ENCODE peak calls at places on chromosomes 12 and 14, in five cellular contexts. O is retinal pigment epithelial cell, D is lower lobe of right lung, J is stomach, W is AG10803. X is an unnamed sample.

GRCh38 chr12:110992909-110993308 is 72.5 kb upstream of the MYL2 start:
- DNase-seq in W (no peak), D (no peak), O (no peak), J (no peak), X (no peak)

GRCh38 chr12:123269980-123270379 is 1.7 kb downstream of the CDK2AP1 start:
- DNase-seq in O (no peak), D (no peak), J (no peak), W (no peak), X (no peak)

GRCh38 chr12:18139989-18140596 is 50.1 kb upstream of the RERGL start:
- DNase-seq in J (no peak), O (no peak), W (peak), D (no peak), X (no peak)

GRCh38 chr12:79454338-79454777 is 236.4 kb downstream of the PAWR start:
- DNase-seq in J (no peak), D (no peak), W (peak), O (peak), X (no peak)

GRCh38 chr12:6701078-6701768 is 608 bp upstream of the PIANP start:
- DNase-seq in O (no peak), D (no peak), J (no peak), W (no peak), X (no peak)

GRCh38 chr14:22752422-22752821 is 14.1 kb upstream of the OXA1L start:
- DNase-seq in O (no peak), W (no peak), J (no peak), D (no peak), X (no peak)

GRCh38 chr12:55619352-55620138 is 17.1 kb upstream of the OR10P1 start:
- DNase-seq in O (no peak), J (no peak), D (no peak), W (peak), X (peak)

GRCh38 chr14:101058571-101058970 is 155.0 kb upstream of the RTL1 start:
- DNase-seq in W (peak), O (no peak), D (no peak), J (no peak), X (no peak)

GRCh38 chr12:8834230-8834629 is 11.8 kb downstream of the A2ML1 start:
- DNase-seq in D (no peak), W (no peak), J (no peak), O (no peak), X (no peak)

GRCh38 chr14:36519431-36520321 is at the start of gene NKX2-1:
- DNase-seq in J (no peak), D (peak), O (no peak), W (no peak), X (no peak)

GRCh38 chr12:13957576-13957975 is 23.8 kb downstream of the GRIN2B start:
- DNase-seq in J (no peak), O (no peak), W (no peak), D (no peak), X (no peak)

GRCh38 chr14:61152851-61153364 is 128.2 kb downstream of the TMEM30B start:
- DNase-seq in W (peak), J (no peak), O (no peak), D (no peak), X (no peak)

GRCh38 chr14:100645200-100645985 is 58.2 kb upstream of the BEGAIN start:
- DNase-seq in W (peak), O (peak), D (peak), J (peak), X (peak)

GRCh38 chr14:35292770-35293561 is 784 bp downstream of the PSMA6 start:
- DNase-seq in D (no peak), J (no peak), W (peak), O (no peak), X (no peak)

GRCh38 chr12:113010701-113011100 is 32.4 kb downstream of the OAS2 start:
- DNase-seq in J (no peak), D (no peak), O (no peak), W (no peak), X (no peak)

GRCh38 chr12:26153421-26154154 is 28.8 kb upstream of the BHLHE41 start:
- DNase-seq in W (peak), D (no peak), J (no peak), O (peak), X (no peak)

GRCh38 chr12:29681996-29682534 is 101.7 kb downstream of the TMTC1 start:
- DNase-seq in D (no peak), W (no peak), O (no peak), J (no peak), X (no peak)

GRCh38 chr12:104975621-104976343 is 10.3 kb upstream of the NOPCHAP1 start:
- DNase-seq in D (no peak), O (no peak), W (peak), J (no peak), X (no peak)

GRCh38 chr12:48080821-48081220 is 25.1 kb downstream of the SENP1 start:
- DNase-seq in D (no peak), O (no peak), W (no peak), J (no peak), X (no peak)

GRCh38 chr12:48080285-48080684 is 25.6 kb downstream of the SENP1 start:
- DNase-seq in J (no peak), W (no peak), D (no peak), O (no peak), X (no peak)

GRCh38 chr12:48086327-48086726 is 19.6 kb downstream of the SENP1 start:
- DNase-seq in W (no peak), O (no peak), D (no peak), J (no peak), X (no peak)

GRCh38 chr12:48084841-48085460 is 20.9 kb downstream of the SENP1 start:
- DNase-seq in J (no peak), D (no peak), W (no peak), O (no peak), X (no peak)

GRCh38 chr12:48084066-48084465 is 21.8 kb downstream of the SENP1 start:
- DNase-seq in D (no peak), J (no peak), O (no peak), W (peak), X (no peak)
- TF ChIP-seq CTCF in D (peak), J (no peak), O (no peak), W (peak), X (no peak)

GRCh38 chr12:54385251-54385914 is 850 bp upstream of the ZNF385A start:
- DNase-seq in D (peak), J (no peak), W (no peak), O (no peak), X (peak)

GRCh38 chr12:54384591-54385041 is at the start of gene ZNF385A:
- DNase-seq in J (no peak), D (peak), W (no peak), O (no peak), X (no peak)

GRCh38 chr12:54388214-54389138 is 3.9 kb upstream of the ZNF385A start:
- DNase-seq in J (no peak), W (no peak), O (no peak), D (no peak), X (no peak)

GRCh38 chr12:54389139-54389508 is 4.6 kb upstream of the ZNF385A start:
- DNase-seq in O (no peak), D (no peak), J (no peak), W (no peak), X (no peak)

GRCh38 chr12:54386781-54387467 is 2.4 kb upstream of the ZNF385A start:
- DNase-seq in O (no peak), D (no peak), J (no peak), W (no peak), X (no peak)
- H3K4me3 ChIP-seq in O (no peak), D (no peak), J (no peak), W (no peak), X (no peak)

GRCh38 chr12:125005652-125006051 is 12.2 kb downstream of the BRI3BP start:
- DNase-seq in O (no peak), J (no peak), W (no peak), D (peak), X (no peak)
- TF ChIP-seq CTCF in O (no peak), J (no peak), W (no peak), D (no peak), X (no peak)

GRCh38 chr12:114898159-114898558 is 214.2 kb upstream of the TBX3 start:
- DNase-seq in D (no peak), J (no peak), W (no peak), O (no peak), X (no peak)

GRCh38 chr12:114904254-114905003 is 220.5 kb upstream of the TBX3 start:
- DNase-seq in O (no peak), J (no peak), W (peak), D (no peak), X (no peak)

GRCh38 chr12:114901316-114901715 is 217.3 kb upstream of the TBX3 start:
- DNase-seq in D (no peak), J (no peak), O (no peak), W (no peak), X (no peak)

GRCh38 chr12:114902665-114903393 is 218.9 kb upstream of the TBX3 start:
- DNase-seq in D (no peak), J (no peak), W (peak), O (no peak), X (no peak)

DNA sequence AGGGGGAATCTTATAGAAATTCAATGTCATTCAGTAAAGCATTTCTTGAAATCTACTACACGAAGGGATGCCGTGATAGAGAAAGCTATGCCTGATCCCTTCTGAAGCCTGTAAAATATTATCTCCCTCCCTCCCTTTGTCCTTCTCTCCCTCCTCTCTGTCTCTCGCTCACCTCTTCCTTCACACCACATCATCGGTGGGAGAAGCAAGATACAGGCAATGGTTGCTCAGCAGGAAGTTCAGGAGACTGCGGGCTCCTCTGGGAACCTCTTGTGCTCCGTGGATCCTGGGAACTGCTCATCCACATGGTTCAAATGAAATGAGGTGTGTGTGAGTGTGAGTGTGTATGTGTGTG is 219.4 kb upstream of the TBX3 start:
- DNase-seq in W (peak), D (no peak), J (no peak), O (no peak), X (no peak)
- H3K4me3 ChIP-seq in W (peak), D (no peak), J (no peak), O (no peak), X (no peak)

DNA sequence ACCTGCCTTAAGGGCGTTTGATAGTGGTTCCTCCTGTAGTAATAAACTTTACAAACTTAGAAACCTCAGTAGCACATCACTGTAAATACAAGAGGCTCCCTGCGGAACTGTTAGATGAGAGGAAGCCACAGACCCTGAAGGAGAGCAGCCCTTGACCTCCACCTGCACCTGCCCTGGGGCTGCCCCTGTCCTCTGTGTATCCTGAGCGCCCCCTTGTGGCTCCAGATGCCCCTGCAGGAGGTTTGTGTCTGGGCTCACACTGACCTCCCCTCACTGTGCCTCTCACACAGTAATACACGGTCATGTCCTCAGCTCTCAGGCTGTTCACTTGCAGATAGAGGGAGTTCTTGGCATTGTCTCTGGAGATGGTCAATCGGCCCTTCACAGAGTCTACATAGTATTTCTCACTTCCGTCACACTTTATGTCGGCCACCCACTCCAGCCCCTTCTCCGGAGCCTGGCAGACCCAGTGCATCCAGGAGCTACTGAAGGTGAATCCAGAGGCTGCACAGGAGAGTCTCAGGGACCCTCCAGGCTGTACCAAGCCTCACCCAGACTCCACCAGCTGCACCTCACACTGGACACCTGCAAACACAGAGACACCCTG is 1059.8 kb downstream of the TMEM121 start:
- DNase-seq in J (peak), O (no peak), W (no peak), D (peak), X (peak)
- TF ChIP-seq CTCF in J (no peak), O (no peak), W (no peak), D (peak), X (peak)

GRCh38 chr12:54411398-54412241 is 7.4 kb downstream of the ITGA5 start:
- DNase-seq in O (peak), W (peak), J (peak), D (peak), X (no peak)

GRCh38 chr12:54412348-54412747 is 6.7 kb downstream of the ITGA5 start:
- DNase-seq in O (no peak), D (no peak), W (no peak), J (no peak), X (no peak)

GRCh38 chr12:54413284-54414190 is 5.5 kb downstream of the ITGA5 start:
- DNase-seq in J (peak), D (peak), W (peak), O (no peak), X (no peak)

GRCh38 chr12:54414191-54414525 is 4.9 kb downstream of the ITGA5 start:
- DNase-seq in D (no peak), J (no peak), W (no peak), O (no peak), X (no peak)

DNA sequence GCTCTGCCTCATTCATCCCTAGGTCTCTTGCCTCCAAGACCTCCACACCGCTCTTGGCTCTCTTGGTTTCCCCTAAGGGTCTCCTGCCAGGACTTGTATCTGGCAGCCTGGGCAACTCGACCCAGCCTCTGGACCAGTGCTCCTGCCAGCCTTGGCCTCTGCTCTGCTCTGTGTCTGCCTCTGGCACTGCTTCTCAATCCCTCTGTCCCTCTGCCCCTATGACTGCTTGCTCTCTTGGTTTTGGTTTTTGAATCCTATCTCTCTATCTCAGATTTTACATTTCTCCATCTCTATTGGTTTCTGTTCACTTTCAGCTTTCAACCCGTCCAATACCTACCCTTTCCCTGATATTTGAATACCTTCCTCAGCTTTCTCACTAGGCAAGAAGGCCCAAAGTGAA is 6.3 kb downstream of the ITGA5 start:
- DNase-seq in W (no peak), D (no peak), O (no peak), J (no peak), X (no peak)
- H3K4me3 ChIP-seq in W (peak), D (peak), O (no peak), J (peak), X (no peak)

X was measured in GM06990.